ENCODE peak calls at places on chromosome 10, in six cellular contexts. One of them, this sample, is unnamed.

GRCh38 chr10:59376817-59377340 is 14.5 kb upstream of the FAM13C start:
- DNase-seq in uterus: no peak
- DNase-seq in iPS DF 6.9: no peak
- DNase-seq in breast epithelium: no peak
- DNase-seq in OCI-LY7: no peak
- DNase-seq in testis: no peak
- DNase-seq in this sample: no peak

GRCh38 chr10:133403359-133403758 is 9.4 kb downstream of the MTG1 start:
- DNase-seq in iPS DF 6.9: no peak
- DNase-seq in uterus: no peak
- DNase-seq in testis: peak
- DNase-seq in OCI-LY7: no peak
- DNase-seq in breast epithelium: no peak
- DNase-seq in this sample: no peak

GRCh38 chr10:3605882-3606281 is 179.1 kb downstream of the KLF6 start:
- DNase-seq in iPS DF 6.9: no peak
- DNase-seq in breast epithelium: no peak
- DNase-seq in testis: no peak
- DNase-seq in OCI-LY7: no peak
- DNase-seq in uterus: no peak
- DNase-seq in this sample: no peak

GRCh38 chr10:1394155-1394912 is 338.1 kb downstream of the WDR37 start:
- DNase-seq in OCI-LY7: no peak
- DNase-seq in testis: peak
- DNase-seq in iPS DF 6.9: no peak
- DNase-seq in uterus: no peak
- DNase-seq in breast epithelium: no peak
- DNase-seq in this sample: no peak

GRCh38 chr10:48391994-48392393 is 85.5 kb downstream of the MAPK8 start:
- DNase-seq in testis: no peak
- DNase-seq in breast epithelium: no peak
- DNase-seq in OCI-LY7: no peak
- DNase-seq in iPS DF 6.9: no peak
- DNase-seq in uterus: no peak
- DNase-seq in this sample: no peak

GRCh38 chr10:88794731-88795130 is 7.8 kb upstream of the LIPM start:
- DNase-seq in breast epithelium: no peak
- DNase-seq in uterus: no peak
- DNase-seq in OCI-LY7: no peak
- DNase-seq in testis: no peak
- DNase-seq in iPS DF 6.9: no peak
- DNase-seq in this sample: no peak

GRCh38 chr10:18594574-18595156 is 56.7 kb downstream of the NSUN6 start:
- DNase-seq in iPS DF 6.9: peak
- DNase-seq in breast epithelium: no peak
- DNase-seq in testis: no peak
- DNase-seq in OCI-LY7: no peak
- DNase-seq in uterus: no peak
- DNase-seq in this sample: peak

GRCh38 chr10:1573981-1574380 is 163.3 kb downstream of the ADARB2 start:
- DNase-seq in OCI-LY7: no peak
- DNase-seq in iPS DF 6.9: no peak
- DNase-seq in uterus: no peak
- DNase-seq in testis: no peak
- DNase-seq in breast epithelium: no peak
- DNase-seq in this sample: no peak

GRCh38 chr10:9157656-9158055 is 1103.2 kb downstream of the GATA3 start:
- DNase-seq in uterus: no peak
- DNase-seq in breast epithelium: no peak
- DNase-seq in iPS DF 6.9: no peak
- DNase-seq in OCI-LY7: no peak
- DNase-seq in testis: no peak
- DNase-seq in this sample: no peak

GRCh38 chr10:43390791-43391190 is 18.2 kb downstream of the HNRNPF start:
- DNase-seq in OCI-LY7: no peak
- DNase-seq in iPS DF 6.9: no peak
- DNase-seq in uterus: no peak
- DNase-seq in breast epithelium: no peak
- DNase-seq in testis: peak
- DNase-seq in this sample: peak

GRCh38 chr10:82969405-82969804 is 1094.4 kb downstream of the NRG3 start:
- DNase-seq in OCI-LY7: peak
- DNase-seq in iPS DF 6.9: no peak
- DNase-seq in breast epithelium: no peak
- DNase-seq in uterus: no peak
- DNase-seq in testis: no peak
- DNase-seq in this sample: no peak

GRCh38 chr10:631266-631665 is 58.2 kb downstream of the DIP2C start:
- DNase-seq in testis: no peak
- DNase-seq in uterus: no peak
- DNase-seq in breast epithelium: no peak
- DNase-seq in OCI-LY7: no peak
- DNase-seq in iPS DF 6.9: no peak
- DNase-seq in this sample: no peak

GRCh38 chr10:43892062-43892765 is 243.5 kb upstream of the ZNF32 start:
- DNase-seq in uterus: no peak
- DNase-seq in breast epithelium: no peak
- DNase-seq in OCI-LY7: no peak
- DNase-seq in testis: no peak
- DNase-seq in iPS DF 6.9: no peak
- DNase-seq in this sample: no peak

GRCh38 chr10:70312972-70313371 is 29.2 kb upstream of the NPFFR1 start:
- DNase-seq in uterus: no peak
- DNase-seq in iPS DF 6.9: no peak
- DNase-seq in OCI-LY7: no peak
- DNase-seq in breast epithelium: no peak
- DNase-seq in testis: no peak
- DNase-seq in this sample: no peak

GRCh38 chr10:27865221-27865635 is 119.6 kb upstream of the MKX start:
- DNase-seq in testis: no peak
- DNase-seq in breast epithelium: no peak
- DNase-seq in iPS DF 6.9: no peak
- DNase-seq in uterus: no peak
- DNase-seq in OCI-LY7: no peak
- DNase-seq in this sample: no peak

GRCh38 chr10:6838118-6838517 is 258.0 kb upstream of the PRKCQ start:
- DNase-seq in testis: no peak
- DNase-seq in OCI-LY7: peak
- DNase-seq in uterus: no peak
- DNase-seq in iPS DF 6.9: no peak
- DNase-seq in breast epithelium: no peak
- DNase-seq in this sample: no peak

GRCh38 chr10:131453772-131454634 is 142.5 kb upstream of the TCERG1L start:
- DNase-seq in iPS DF 6.9: peak
- DNase-seq in OCI-LY7: peak
- DNase-seq in breast epithelium: no peak
- DNase-seq in uterus: no peak
- DNase-seq in testis: peak
- DNase-seq in this sample: peak

GRCh38 chr10:116278832-116279231 is 5.8 kb upstream of the GFRA1 start:
- DNase-seq in breast epithelium: no peak
- DNase-seq in OCI-LY7: no peak
- DNase-seq in uterus: no peak
- DNase-seq in testis: no peak
- DNase-seq in iPS DF 6.9: no peak
- DNase-seq in this sample: peak

GRCh38 chr10:22624289-22624738 is 90.1 kb downstream of the PIP4K2A start:
- DNase-seq in testis: no peak
- DNase-seq in OCI-LY7: no peak
- DNase-seq in iPS DF 6.9: no peak
- DNase-seq in breast epithelium: no peak
- DNase-seq in uterus: no peak
- DNase-seq in this sample: no peak

GRCh38 chr10:97307441-97307840 is 11.6 kb upstream of the FRAT1 start:
- DNase-seq in OCI-LY7: no peak
- DNase-seq in breast epithelium: no peak
- DNase-seq in testis: no peak
- DNase-seq in iPS DF 6.9: no peak
- DNase-seq in uterus: no peak
- DNase-seq in this sample: no peak

GRCh38 chr10:46528171-46528671 is 28.2 kb downstream of the GPRIN2 start:
- DNase-seq in testis: no peak
- DNase-seq in uterus: peak
- DNase-seq in breast epithelium: no peak
- DNase-seq in iPS DF 6.9: no peak
- DNase-seq in OCI-LY7: no peak
- DNase-seq in this sample: no peak

GRCh38 chr10:3477683-3478082 is 305.1 kb upstream of the PITRM1 start:
- DNase-seq in testis: no peak
- DNase-seq in iPS DF 6.9: no peak
- DNase-seq in breast epithelium: no peak
- DNase-seq in uterus: no peak
- DNase-seq in OCI-LY7: no peak
- DNase-seq in this sample: no peak

GRCh38 chr10:98045785-98046389 is 15.5 kb upstream of the CRTAC1 start:
- DNase-seq in OCI-LY7: peak
- DNase-seq in testis: peak
- DNase-seq in iPS DF 6.9: peak
- DNase-seq in breast epithelium: no peak
- DNase-seq in uterus: peak
- DNase-seq in this sample: peak

GRCh38 chr10:71093531-71093930 is 118.8 kb upstream of the UNC5B start:
- DNase-seq in iPS DF 6.9: no peak
- DNase-seq in breast epithelium: peak
- DNase-seq in uterus: no peak
- DNase-seq in OCI-LY7: no peak
- DNase-seq in testis: no peak
- DNase-seq in this sample: peak

GRCh38 chr10:90171014-90171722 is 469.8 kb downstream of the KIF20B start:
- DNase-seq in OCI-LY7: no peak
- DNase-seq in iPS DF 6.9: no peak
- DNase-seq in breast epithelium: no peak
- DNase-seq in testis: no peak
- DNase-seq in uterus: no peak
- DNase-seq in this sample: no peak

GRCh38 chr10:110074298-110074697 is 66.5 kb downstream of the ADD3 start:
- DNase-seq in breast epithelium: no peak
- DNase-seq in uterus: no peak
- DNase-seq in OCI-LY7: no peak
- DNase-seq in testis: no peak
- DNase-seq in iPS DF 6.9: no peak
- DNase-seq in this sample: no peak

GRCh38 chr10:3412646-3413045 is 240.1 kb upstream of the PITRM1 start:
- DNase-seq in testis: no peak
- DNase-seq in iPS DF 6.9: no peak
- DNase-seq in OCI-LY7: no peak
- DNase-seq in breast epithelium: no peak
- DNase-seq in uterus: no peak
- DNase-seq in this sample: no peak

GRCh38 chr10:6918305-6918704 is 338.2 kb upstream of the PRKCQ start:
- DNase-seq in iPS DF 6.9: peak
- DNase-seq in uterus: no peak
- DNase-seq in OCI-LY7: peak
- DNase-seq in breast epithelium: no peak
- DNase-seq in testis: peak
- DNase-seq in this sample: peak

GRCh38 chr10:70132098-70133029 is at the start of gene AIFM2:
- DNase-seq in testis: peak
- DNase-seq in iPS DF 6.9: no peak
- DNase-seq in uterus: peak
- DNase-seq in OCI-LY7: no peak
- DNase-seq in breast epithelium: peak
- DNase-seq in this sample: peak

GRCh38 chr10:14800397-14800796 is 25.7 kb upstream of the FAM107B start:
- DNase-seq in breast epithelium: no peak
- DNase-seq in uterus: no peak
- DNase-seq in testis: no peak
- DNase-seq in OCI-LY7: peak
- DNase-seq in iPS DF 6.9: no peak
- DNase-seq in this sample: no peak
- H3K27ac ChIP-seq in breast epithelium: no peak
- H3K27ac ChIP-seq in uterus: no peak
- H3K27ac ChIP-seq in testis: no peak
- H3K27ac ChIP-seq in OCI-LY7: peak
- H3K27ac ChIP-seq in iPS DF 6.9: no peak
- H3K27ac ChIP-seq in this sample: no peak

DNA sequence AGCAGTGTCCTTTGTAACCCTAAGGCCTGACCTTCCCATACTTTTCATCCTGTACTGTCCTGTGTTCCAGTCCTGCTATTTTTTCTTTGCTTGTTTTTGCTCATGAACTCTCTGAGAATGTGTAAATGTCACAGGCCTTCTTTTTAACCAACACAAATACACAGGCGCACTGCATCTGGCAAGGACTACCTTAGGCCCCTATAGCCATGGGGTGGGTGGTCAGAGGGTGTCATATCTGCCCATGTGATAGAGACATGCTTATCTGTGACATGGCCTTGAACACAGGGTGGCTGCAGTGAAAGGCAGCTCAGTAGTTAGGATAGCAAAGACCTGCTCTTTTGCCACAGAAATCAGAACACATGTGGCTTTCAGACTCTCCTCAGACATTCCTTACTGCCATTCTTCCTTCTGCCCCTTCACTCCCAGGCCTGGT is 3.9 kb upstream of the MBL2 start:
- DNase-seq in testis: no peak
- DNase-seq in OCI-LY7: no peak
- DNase-seq in iPS DF 6.9: no peak
- DNase-seq in uterus: no peak
- DNase-seq in breast epithelium: no peak
- DNase-seq in this sample: no peak
- H3K27ac ChIP-seq in testis: no peak
- H3K27ac ChIP-seq in OCI-LY7: no peak
- H3K27ac ChIP-seq in iPS DF 6.9: no peak
- H3K27ac ChIP-seq in uterus: no peak
- H3K27ac ChIP-seq in breast epithelium: no peak
- H3K27ac ChIP-seq in this sample: no peak

GRCh38 chr10:63773962-63774361 is 252.8 kb downstream of the REEP3 start:
- DNase-seq in OCI-LY7: no peak
- DNase-seq in testis: no peak
- DNase-seq in uterus: no peak
- DNase-seq in iPS DF 6.9: no peak
- DNase-seq in breast epithelium: no peak
- DNase-seq in this sample: no peak

GRCh38 chr10:63770523-63770922 is 249.3 kb downstream of the REEP3 start:
- DNase-seq in uterus: no peak
- DNase-seq in iPS DF 6.9: no peak
- DNase-seq in OCI-LY7: no peak
- DNase-seq in breast epithelium: no peak
- DNase-seq in testis: no peak
- DNase-seq in this sample: no peak

GRCh38 chr10:63767512-63767911 is 246.3 kb downstream of the REEP3 start:
- DNase-seq in testis: no peak
- DNase-seq in breast epithelium: no peak
- DNase-seq in iPS DF 6.9: no peak
- DNase-seq in OCI-LY7: no peak
- DNase-seq in uterus: no peak
- DNase-seq in this sample: no peak

GRCh38 chr10:63769367-63769766 is 248.2 kb downstream of the REEP3 start:
- DNase-seq in breast epithelium: no peak
- DNase-seq in iPS DF 6.9: no peak
- DNase-seq in uterus: no peak
- DNase-seq in testis: no peak
- DNase-seq in OCI-LY7: no peak
- DNase-seq in this sample: no peak

GRCh38 chr10:63773106-63773505 is 251.9 kb downstream of the REEP3 start:
- DNase-seq in iPS DF 6.9: no peak
- DNase-seq in breast epithelium: no peak
- DNase-seq in OCI-LY7: no peak
- DNase-seq in uterus: no peak
- DNase-seq in testis: no peak
- DNase-seq in this sample: no peak
- H3K27ac ChIP-seq in iPS DF 6.9: no peak
- H3K27ac ChIP-seq in breast epithelium: no peak
- H3K27ac ChIP-seq in OCI-LY7: no peak
- H3K27ac ChIP-seq in uterus: no peak
- H3K27ac ChIP-seq in testis: no peak
- H3K27ac ChIP-seq in this sample: no peak

GRCh38 chr10:95247881-95248583 is 42.8 kb downstream of the PDLIM1 start:
- DNase-seq in testis: no peak
- DNase-seq in OCI-LY7: no peak
- DNase-seq in breast epithelium: no peak
- DNase-seq in iPS DF 6.9: no peak
- DNase-seq in uterus: no peak
- DNase-seq in this sample: no peak
- H3K27ac ChIP-seq in testis: no peak
- H3K27ac ChIP-seq in OCI-LY7: no peak
- H3K27ac ChIP-seq in breast epithelium: peak
- H3K27ac ChIP-seq in iPS DF 6.9: no peak
- H3K27ac ChIP-seq in uterus: peak
- H3K27ac ChIP-seq in this sample: no peak